ENCODE peak calls at places on chromosome 19, in ten cellular contexts. V is left kidney, M is NCI-H1436 treated with DMSO at 0.1 percent for 48 hours, X is nephron progenitor cell, N is colonic mucosa, H is GM23338, A is iPS-NIHi11, D is NCI-H1417, E is fibroblast of lung, O is vagina. R is an unnamed sample.

GRCh38 chr19:43450545-43450997 is 14.8 kb downstream of the LYPD3 start:
- DNase-seq in M (no peak), E (peak; percentile 65), A (no peak), V (no peak), X (no peak), H (no peak), O (no peak), D (no peak), N (no peak), R (no peak)

GRCh38 chr19:57110592-57111328 is 9.0 kb upstream of the USP29 start:
- DNase-seq in X (no peak), H (peak; percentile 6), N (no peak), M (no peak), E (no peak), D (peak; percentile 8), O (no peak), V (no peak), A (no peak), R (peak; percentile 55)

GRCh38 chr19:44303976-44304568 is 753 bp downstream of the ZNF235 start:
- DNase-seq in M (no peak), H (peak; percentile 17), A (peak; percentile 21), V (peak; percentile 54), D (peak; percentile 51), X (peak; percentile 12), E (no peak), O (no peak), N (peak; percentile 23), R (peak; percentile 28)

GRCh38 chr19:15779756-15780476 is 7.5 kb upstream of the OR10H5 start:
- DNase-seq in E (no peak), A (no peak), H (no peak), V (peak; percentile 26), M (no peak), D (peak; percentile 71), X (no peak), O (peak; percentile 87), N (peak; percentile 70), R (no peak)

GRCh38 chr19:1410136-1410786 is 2.9 kb downstream of the DAZAP1 start:
- DNase-seq in V (peak; percentile 34), E (peak; percentile 60), O (no peak), D (no peak), X (no peak), H (no peak), N (no peak), A (no peak), M (no peak), R (peak; percentile 27)

GRCh38 chr19:16702123-16702522 is 17.5 kb upstream of the NWD1 start:
- DNase-seq in N (no peak), E (peak; percentile 60), M (no peak), V (peak; percentile 35), H (no peak), X (no peak), O (no peak), D (peak; percentile 26), A (no peak), R (no peak)

GRCh38 chr19:12035220-12036172 is at the start of gene ZNF433:
- DNase-seq in E (peak; percentile 82), M (no peak), A (peak; percentile 99), N (peak; percentile 99), H (peak; percentile 100), D (peak; percentile 97), X (peak; percentile 97), O (peak; percentile 94), V (peak; percentile 98), R (peak; percentile 97)

GRCh38 chr19:58519087-58519354 is 589 bp downstream of the ZBTB45 start:
- DNase-seq in A (peak; percentile 80), M (no peak), O (no peak), V (peak; percentile 94), H (peak; percentile 92), E (peak; percentile 79), N (peak; percentile 69), D (peak; percentile 82), X (peak; percentile 74), R (peak; percentile 87)

GRCh38 chr19:13012690-13013608 is 17.7 kb downstream of the NFIX start:
- DNase-seq in D (no peak), N (peak; percentile 85), O (no peak), X (no peak), E (peak; percentile 81), A (no peak), M (no peak), V (no peak), H (peak; percentile 68), R (peak; percentile 51)

GRCh38 chr19:29724102-29724641 is 9.1 kb upstream of the C19orf12 start:
- DNase-seq in N (no peak), D (peak; percentile 56), H (peak; percentile 75), M (no peak), A (peak; percentile 59), V (peak; percentile 77), X (peak; percentile 37), E (peak; percentile 6), O (no peak), R (peak; percentile 27)

GRCh38 chr19:1239420-1239795 is 1.6 kb upstream of the CBARP start:
- DNase-seq in A (no peak), V (no peak), D (no peak), O (no peak), X (no peak), H (no peak), N (no peak), M (no peak), E (no peak), R (no peak)

GRCh38 chr19:6590458-6591319 is at the start of gene CD70:
- DNase-seq in V (peak; percentile 38), H (peak; percentile 85), O (no peak), D (no peak), X (peak; percentile 54), A (peak; percentile 32), M (no peak), N (no peak), E (no peak), R (no peak)